ENCODE peak calls at places on chromosomes 13 and 19, in six cellular contexts. G, X, V, S, W and P are unnamed samples.

GRCh38 chr13:24746618-24747247 is 17.2 kb upstream of the RNF17 start:
- DNase-seq in W (no peak), X (no peak), V (no peak), S (no peak), G (no peak), P (no peak)

GRCh38 chr13:110551284-110551683 is 10.2 kb downstream of the RAB20 start:
- DNase-seq in S (no peak), G (no peak), W (no peak), X (no peak), V (no peak), P (no peak)

GRCh38 chr13:30739646-30740642 is 4.6 kb downstream of the ALOX5AP start:
- DNase-seq in V (no peak), W (peak; percentile 76), X (no peak), G (peak; percentile 76), S (peak; percentile 16), P (no peak)

GRCh38 chr19:19618384-19619051 is at the start of gene PBX4:
- DNase-seq in S (peak; percentile 99), V (peak; percentile 97), X (peak; percentile 94), G (peak; percentile 99), W (peak; percentile 86), P (peak; percentile 83)

GRCh38 chr13:77516342-77516789 is 19.1 kb upstream of the SCEL start:
- DNase-seq in V (no peak), W (no peak), X (no peak), G (peak; percentile 28), S (no peak), P (no peak)

GRCh38 chr13:112624602-112625430 is 36.9 kb upstream of the TUBGCP3 start:
- DNase-seq in W (no peak), S (no peak), V (no peak), G (no peak), X (no peak), P (no peak)

GRCh38 chr13:101535192-101535746 is 82.8 kb downstream of the ITGBL1 start:
- DNase-seq in W (no peak), V (no peak), X (no peak), S (no peak), G (no peak), P (no peak)

GRCh38 chr13:20415288-20415644 is 110.4 kb downstream of the CRYL1 start:
- DNase-seq in X (no peak), G (no peak), S (no peak), W (no peak), V (no peak), P (no peak)

GRCh38 chr13:100182894-100183490 is 94.1 kb downstream of the PCCA start:
- DNase-seq in V (no peak), G (no peak), S (no peak), X (peak; percentile 73), W (no peak), P (no peak)

GRCh38 chr13:75236774-75237173 is 245.2 kb downstream of the TBC1D4 start:
- DNase-seq in W (no peak), G (no peak), V (no peak), X (no peak), S (no peak), P (no peak)

GRCh38 chr19:28874742-28875141 is 338.2 kb downstream of the UQCRFS1 start:
- DNase-seq in W (no peak), G (no peak), S (no peak), V (no peak), X (no peak), P (peak; percentile 8)

GRCh38 chr13:50421457-50422130 is 406.4 kb downstream of the KCNRG start:
- DNase-seq in S (no peak), W (no peak), G (no peak), X (no peak), V (no peak), P (no peak)

GRCh38 chr19:44887648-44888047 is 3.4 kb upstream of the TOMM40 start:
- DNase-seq in S (no peak), X (no peak), W (no peak), V (no peak), G (no peak), P (no peak)

GRCh38 chr19:418761-419632 is 10.1 kb upstream of the C2CD4C start:
- DNase-seq in X (no peak), G (no peak), V (no peak), S (no peak), W (no peak), P (no peak)

GRCh38 chr13:111066544-111066943 is 48.6 kb upstream of the ARHGEF7 start:
- DNase-seq in W (no peak), G (no peak), V (no peak), S (no peak), X (no peak), P (no peak)

GRCh38 chr13:33633701-33634525 is 184.0 kb upstream of the RFC3 start:
- DNase-seq in W (peak; percentile 43), X (no peak), S (no peak), G (no peak), V (no peak), P (no peak)

GRCh38 chr19:10773969-10774368 is 56.1 kb downstream of the DNM2 start:
- DNase-seq in G (no peak), W (no peak), X (no peak), S (no peak), V (no peak), P (no peak)

GRCh38 chr19:47503823-47504145 is 11.1 kb downstream of the NAPA start:
- DNase-seq in X (no peak), W (no peak), V (no peak), G (no peak), S (no peak), P (no peak)

GRCh38 chr13:40981949-40982348 is 37.2 kb downstream of the ELF1 start:
- DNase-seq in V (no peak), G (no peak), S (no peak), W (no peak), X (no peak), P (no peak)